ENCODE peak calls at places on chromosomes 16 and 17, in seven cellular contexts. R is AG04449, T is tibial artery, L is dorsolateral prefrontal cortex, X is fibroblast of lung, K is breast epithelium, W is HFF-Myc. J is an unnamed sample.

GRCh38 chr17:48513097-48513496 is 17.7 kb downstream of the HOXB1 start:
- DNase-seq in R (no peak), T (no peak), L (no peak), X (no peak), K (no peak), W (no peak), J (no peak)

GRCh38 chr16:24800586-24800985 is 45.2 kb upstream of the SLC5A11 start:
- DNase-seq in R (no peak), T (no peak), L (no peak), X (peak; percentile 33), K (no peak), W (no peak), J (peak; percentile 30)

GRCh38 chr16:4676826-4677225 is 16.5 kb upstream of the NUDT16L1 start:
- DNase-seq in R (no peak), T (no peak), L (no peak), X (no peak), K (no peak), W (no peak), J (no peak)

GRCh38 chr16:1537763-1538289 is 4.4 kb downstream of the TMEM204 start:
- DNase-seq in R (no peak), T (no peak), L (no peak), X (no peak), K (no peak), W (no peak), J (no peak)

GRCh38 chr17:7440823-7441174 is 1.5 kb downstream of the FGF11 start:
- DNase-seq in R (no peak), T (no peak), L (no peak), X (no peak), K (no peak), W (no peak), J (peak; percentile 29)

GRCh38 chr16:66972983-66973382 is 11.9 kb downstream of the CES3 start:
- DNase-seq in R (no peak), T (no peak), L (no peak), X (no peak), K (no peak), W (no peak), J (no peak)

GRCh38 chr16:87043273-87044030 is 273.7 kb downstream of the C16orf95 start:
- DNase-seq in R (no peak), T (peak; percentile 78), L (peak; percentile 42), X (peak; percentile 51), K (no peak), W (no peak), J (peak; percentile 32)

GRCh38 chr16:2938206-2938605 is 25.9 kb upstream of the KREMEN2 start:
- DNase-seq in R (no peak), T (no peak), L (no peak), X (no peak), K (no peak), W (no peak), J (no peak)

GRCh38 chr17:7883781-7884386 is 4.7 kb upstream of the CHD3 start:
- DNase-seq in R (no peak), T (no peak), L (no peak), X (peak; percentile 57), K (no peak), W (no peak), J (peak; percentile 41)

GRCh38 chr17:20009302-20010098 is at the start of gene SPECC1:
- DNase-seq in R (no peak), T (peak; percentile 91), L (peak; percentile 86), X (peak; percentile 41), K (peak; percentile 72), W (no peak), J (peak; percentile 63)

GRCh38 chr16:740459-740763 is 386 bp downstream of the CIAO3 start:
- DNase-seq in R (no peak), T (no peak), L (no peak), X (no peak), K (no peak), W (no peak), J (no peak)

GRCh38 chr16:86363057-86363490 is 147.3 kb upstream of the FOXF1 start:
- DNase-seq in R (peak; percentile 84), T (no peak), L (no peak), X (peak; percentile 96), K (no peak), W (peak; percentile 75), J (peak; percentile 91)

GRCh38 chr17:46876353-46876887 is 25.0 kb downstream of the WNT9B start:
- DNase-seq in R (no peak), T (no peak), L (no peak), X (no peak), K (no peak), W (no peak), J (no peak)

GRCh38 chr17:31310877-31311276 is 3.0 kb downstream of the EVI2B start:
- DNase-seq in R (no peak), T (no peak), L (no peak), X (no peak), K (no peak), W (no peak), J (no peak)

GRCh38 chr17:39605492-39606433 is 2.0 kb downstream of the NEUROD2 start:
- DNase-seq in R (no peak), T (no peak), L (no peak), X (peak; percentile 9), K (no peak), W (no peak), J (peak; percentile 24)

GRCh38 chr16:9820481-9821246 is 361.6 kb downstream of the GRIN2A start:
- DNase-seq in R (no peak), T (no peak), L (no peak), X (no peak), K (no peak), W (no peak), J (no peak)

GRCh38 chr16:2497116-2497630 is 16.6 kb upstream of the ATP6V0C start:
- DNase-seq in R (no peak), T (no peak), L (no peak), X (peak; percentile 36), K (no peak), W (no peak), J (no peak)

GRCh38 chr17:692116-692515 is 22.5 kb downstream of the VPS53 start:
- DNase-seq in R (peak; percentile 91), T (no peak), L (no peak), X (no peak), K (no peak), W (no peak), J (peak; percentile 86)

GRCh38 chr17:80565347-80566053 is 20.9 kb downstream of the RPTOR start:
- DNase-seq in R (no peak), T (no peak), L (no peak), X (no peak), K (no peak), W (no peak), J (no peak)

GRCh38 chr17:79803997-79804855 is 7.3 kb upstream of the CBX8 start:
- DNase-seq in R (no peak), T (no peak), L (no peak), X (peak; percentile 29), K (no peak), W (no peak), J (no peak)

GRCh38 chr16:73064996-73065349 is 17.0 kb upstream of the ZFHX3 start:
- DNase-seq in R (no peak), T (peak; percentile 84), L (no peak), X (no peak), K (no peak), W (no peak), J (no peak)

GRCh38 chr17:61144137-61144536 is 255.5 kb upstream of the TBX2 start:
- DNase-seq in R (no peak), T (no peak), L (no peak), X (peak; percentile 65), K (no peak), W (no peak), J (no peak)

GRCh38 chr17:14672830-14673229 is 371.9 kb downstream of the HS3ST3B1 start:
- DNase-seq in R (peak; percentile 29), T (no peak), L (no peak), X (peak; percentile 84), K (no peak), W (peak; percentile 27), J (peak; percentile 26)

GRCh38 chr17:64420143-64420670 is 28.7 kb upstream of the MILR1 start:
- DNase-seq in R (peak; percentile 45), T (no peak), L (no peak), X (peak; percentile 90), K (no peak), W (peak; percentile 65), J (peak; percentile 72)

GRCh38 chr17:36127882-36128369 is 24.3 kb downstream of the CCL4 start:
- DNase-seq in R (no peak), T (no peak), L (no peak), X (no peak), K (no peak), W (no peak), J (no peak)

GRCh38 chr16:86362155-86362849 is 148.0 kb upstream of the FOXF1 start:
- DNase-seq in R (no peak), T (no peak), L (no peak), X (no peak), K (no peak), W (no peak), J (no peak)

GRCh38 chr17:31548709-31549108 is 157.2 kb downstream of the RAB11FIP4 start:
- DNase-seq in R (no peak), T (no peak), L (no peak), X (no peak), K (no peak), W (no peak), J (no peak)

DNA sequence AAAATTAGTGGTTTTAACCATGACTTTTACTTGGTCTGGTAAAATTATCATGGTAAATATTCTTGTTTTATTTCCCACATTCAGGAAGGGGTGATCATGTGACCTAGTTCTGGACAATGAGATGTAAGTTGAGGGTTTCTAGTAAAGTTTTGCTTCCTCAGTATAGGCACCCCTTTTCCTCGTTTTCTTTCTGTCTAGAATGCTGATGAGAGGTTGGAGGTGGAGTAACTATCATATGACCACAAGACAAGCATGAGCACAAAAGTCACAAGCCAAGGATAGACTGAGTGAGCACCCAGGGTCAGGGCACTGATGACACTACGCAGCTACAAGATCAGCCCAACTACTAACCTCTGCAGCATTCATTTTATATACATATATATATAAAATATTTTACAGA is 53.9 kb downstream of the MYO1D start:
- DNase-seq in R (no peak), T (no peak), L (no peak), X (no peak), K (no peak), W (no peak), J (peak; percentile 5)
- H3K4me3 ChIP-seq in R (no peak overlapping the region), T (peak overlapping the region; percentile 45), L (peak overlapping the region; percentile 18), X (no peak overlapping the region), K (peak overlapping the region; percentile 52), W (peak overlapping the region; percentile 12), J (no peak overlapping the region)

GRCh38 chr16:89574681-89575246 is 794 bp upstream of the CPNE7 start:
- DNase-seq in R (no peak), T (no peak), L (no peak), X (peak; percentile 75), K (no peak), W (no peak), J (peak; percentile 72)
- H3K4me3 ChIP-seq in R (peak overlapping the region; percentile 43), T (peak overlapping the region; percentile 39), L (no peak overlapping the region), X (peak overlapping the region; percentile 52), K (peak overlapping the region; percentile 41), W (peak overlapping the region; percentile 77), J (peak overlapping the region; percentile 46)

DNA sequence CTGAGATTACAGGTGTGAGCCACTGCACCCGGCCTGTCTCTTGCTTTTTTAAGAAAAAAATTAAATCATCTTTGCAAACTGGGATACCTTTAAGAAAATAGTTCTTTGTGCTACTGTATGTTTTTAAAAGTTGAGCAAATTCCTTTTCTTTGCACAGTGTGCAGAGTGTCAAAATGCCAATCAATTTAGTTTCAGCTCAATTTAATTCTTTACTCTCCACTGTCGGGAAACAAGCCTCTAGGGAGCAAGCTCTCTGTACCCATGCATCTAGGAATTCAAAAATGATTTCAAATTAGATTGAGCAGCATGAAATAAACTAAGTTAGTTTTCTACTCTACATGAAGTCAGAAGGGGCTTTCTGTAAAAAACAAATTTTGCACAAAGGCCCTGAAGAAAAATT is 141.5 kb upstream of the CORO6 start:
- DNase-seq in R (no peak), T (no peak), L (no peak), X (no peak), K (no peak), W (no peak), J (no peak)
- H3K4me3 ChIP-seq in R (no peak overlapping the region), T (no peak overlapping the region), L (no peak overlapping the region), X (no peak overlapping the region), K (no peak overlapping the region), W (no peak overlapping the region), J (no peak overlapping the region)

GRCh38 chr17:69581061-69581955 is 166.8 kb downstream of the MAP2K6 start:
- DNase-seq in R (no peak), T (no peak), L (no peak), X (peak; percentile 37), K (no peak), W (no peak), J (peak; percentile 51)
- H3K4me3 ChIP-seq in R (no peak overlapping the region), T (no peak overlapping the region), L (no peak overlapping the region), X (no peak overlapping the region), K (peak overlapping the region; percentile 10), W (no peak overlapping the region), J (no peak overlapping the region)